ENCODE peak calls at places on chromosomes 16 and 17, in ten cellular contexts. O, A, G, Y, L, S, C, R, F and P are unnamed samples.

GRCh38 chr17:13557077-13557476 is 44.7 kb downstream of the HS3ST3A1 start:
- DNase-seq in O (no peak), A (peak), G (no peak), Y (no peak), L (no peak), S (peak), C (no peak), R (no peak), F (no peak), P (no peak)

GRCh38 chr16:74740795-74741304 is 33.8 kb downstream of the FA2H start:
- DNase-seq in O (no peak), A (no peak), G (peak), Y (peak), L (no peak), S (no peak), C (no peak), R (no peak), F (no peak), P (no peak)

GRCh38 chr17:38613981-38614779 is 8.4 kb upstream of the SRCIN1 start:
- DNase-seq in O (no peak), A (no peak), G (no peak), Y (no peak), L (no peak), S (no peak), C (no peak), R (no peak), F (no peak), P (no peak)

GRCh38 chr17:29384901-29385300 is 5.3 kb upstream of the TAOK1 start:
- DNase-seq in O (no peak), A (no peak), G (no peak), Y (peak), L (no peak), S (no peak), C (no peak), R (no peak), F (no peak), P (no peak)

GRCh38 chr17:82242977-82243647 is 14.3 kb downstream of the SLC16A3 start:
- DNase-seq in O (no peak), A (peak), G (peak), Y (peak), L (no peak), S (peak), C (no peak), R (peak), F (no peak), P (peak)

GRCh38 chr17:77875881-77876509 is 82.5 kb upstream of the TNRC6C start:
- DNase-seq in O (no peak), A (no peak), G (no peak), Y (no peak), L (no peak), S (peak), C (no peak), R (no peak), F (no peak), P (no peak)

GRCh38 chr17:72192409-72193192 is 71.8 kb downstream of the SOX9 start:
- DNase-seq in O (no peak), A (no peak), G (no peak), Y (peak), L (no peak), S (peak), C (no peak), R (no peak), F (no peak), P (no peak)

GRCh38 chr17:40317345-40317873 is 8.4 kb downstream of the RARA start:
- DNase-seq in O (no peak), A (peak), G (no peak), Y (peak), L (no peak), S (peak), C (peak), R (peak), F (no peak), P (no peak)